ENCODE peak calls at places on chromosomes 2 and 18, in five cellular contexts. K, V, E, Q and N are unnamed samples.

GRCh38 chr2:177758591-177759371 is 313.8 kb downstream of the PDE11A start:
- DNase-seq in E (peak; percentile 8), Q (peak; percentile 51), K (no peak), V (no peak), N (no peak)

GRCh38 chr2:110755494-110756078 is 23.2 kb downstream of the ACOXL start:
- DNase-seq in Q (peak; percentile 28), E (no peak), K (no peak), V (no peak), N (no peak)

GRCh38 chr2:189232759-189233406 is 53.3 kb upstream of the COL5A2 start:
- DNase-seq in E (no peak), V (no peak), K (no peak), Q (no peak), N (no peak)

GRCh38 chr2:108959401-108959800 is 29.6 kb downstream of the EDAR start:
- DNase-seq in K (no peak), Q (no peak), V (no peak), E (no peak), N (no peak)

GRCh38 chr2:32058130-32058529 is 5.2 kb upstream of the SPAST start:
- DNase-seq in K (no peak), Q (no peak), V (no peak), E (no peak), N (no peak)

GRCh38 chr2:100262555-100263320 is 59.6 kb downstream of the LONRF2 start:
- DNase-seq in E (peak; percentile 57), Q (peak; percentile 78), K (peak; percentile 84), V (peak; percentile 60), N (peak; percentile 80)

GRCh38 chr2:46937457-46937856 is 21.9 kb upstream of the MCFD2 start:
- DNase-seq in K (no peak), V (no peak), E (no peak), Q (no peak), N (no peak)

GRCh38 chr2:113173563-113174368 is at the start of gene PSD4:
- DNase-seq in E (no peak), Q (no peak), V (peak; percentile 97), K (no peak), N (peak; percentile 37)

GRCh38 chr2:40406485-40407289 is 45.2 kb downstream of the SLC8A1 start:
- DNase-seq in E (no peak), V (no peak), Q (no peak), K (no peak), N (no peak)

GRCh38 chr2:215748446-215748845 is 264.9 kb downstream of the MREG start:
- DNase-seq in K (peak; percentile 70), V (no peak), E (no peak), Q (no peak), N (peak; percentile 19)

GRCh38 chr2:138846216-138846821 is 66.1 kb upstream of the NXPH2 start:
- DNase-seq in V (no peak), Q (peak; percentile 47), E (no peak), K (no peak), N (no peak)

GRCh38 chr2:126893153-126893552 is 5.5 kb upstream of the TEX51 start:
- DNase-seq in Q (no peak), E (no peak), V (no peak), K (no peak), N (no peak)

GRCh38 chr2:102717308-102718018 is 44.4 kb upstream of the TMEM182 start:
- DNase-seq in Q (no peak), K (no peak), E (no peak), V (no peak), N (no peak)
- TF ChIP-seq POLR2AphosphoS5 in Q (no peak), K (no peak), E (no peak), V (no peak), N (no peak)

GRCh38 chr2:174591740-174592139 is 5.9 kb downstream of the WIPF1 start:
- DNase-seq in E (no peak), V (no peak), K (no peak), Q (no peak), N (no peak)
- H3K27ac ChIP-seq in E (no peak overlapping the region), V (no peak overlapping the region), K (no peak overlapping the region), Q (peak overlapping the region; percentile 82), N (peak overlapping the region; percentile 2)

DNA sequence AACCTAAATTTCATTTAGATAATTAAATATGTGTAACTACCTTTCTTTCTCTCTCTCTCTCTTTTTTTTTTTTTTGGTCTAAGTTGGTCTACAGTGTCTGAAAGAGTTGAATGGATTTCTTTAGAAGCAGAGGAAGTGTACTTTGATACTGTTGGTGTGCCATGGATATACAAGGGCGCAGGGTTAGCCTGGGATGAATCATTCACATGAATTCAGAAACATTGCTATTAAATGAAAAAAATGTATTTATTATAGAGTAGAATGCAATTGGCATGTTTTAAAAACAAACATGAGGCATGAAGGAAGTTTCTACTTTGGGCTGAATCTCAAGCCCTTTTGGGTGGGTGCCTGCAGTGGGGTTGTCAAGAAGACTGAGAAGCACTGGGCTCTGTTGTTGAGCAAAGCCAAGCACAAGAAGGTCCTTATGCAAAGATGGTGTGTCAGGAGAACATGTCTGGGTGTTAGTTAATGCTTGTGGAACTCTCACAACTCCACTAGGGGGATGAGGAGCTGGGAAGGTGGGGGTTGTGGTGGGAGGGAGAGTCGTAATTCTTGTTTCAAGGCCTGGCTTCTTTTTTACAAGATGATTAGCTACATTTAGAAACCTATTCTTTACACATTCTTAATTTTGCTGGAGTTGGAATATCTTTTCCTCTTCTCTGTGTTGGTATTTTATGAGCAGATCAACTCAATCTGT is 57.9 kb downstream of the LYPD6 start:
- DNase-seq in Q (peak; percentile 19), E (no peak), V (no peak), K (no peak), N (no peak)
- TF ChIP-seq CTCF in Q (peak; percentile 46), E (no peak), V (no peak), K (no peak), N (no peak)

DNA sequence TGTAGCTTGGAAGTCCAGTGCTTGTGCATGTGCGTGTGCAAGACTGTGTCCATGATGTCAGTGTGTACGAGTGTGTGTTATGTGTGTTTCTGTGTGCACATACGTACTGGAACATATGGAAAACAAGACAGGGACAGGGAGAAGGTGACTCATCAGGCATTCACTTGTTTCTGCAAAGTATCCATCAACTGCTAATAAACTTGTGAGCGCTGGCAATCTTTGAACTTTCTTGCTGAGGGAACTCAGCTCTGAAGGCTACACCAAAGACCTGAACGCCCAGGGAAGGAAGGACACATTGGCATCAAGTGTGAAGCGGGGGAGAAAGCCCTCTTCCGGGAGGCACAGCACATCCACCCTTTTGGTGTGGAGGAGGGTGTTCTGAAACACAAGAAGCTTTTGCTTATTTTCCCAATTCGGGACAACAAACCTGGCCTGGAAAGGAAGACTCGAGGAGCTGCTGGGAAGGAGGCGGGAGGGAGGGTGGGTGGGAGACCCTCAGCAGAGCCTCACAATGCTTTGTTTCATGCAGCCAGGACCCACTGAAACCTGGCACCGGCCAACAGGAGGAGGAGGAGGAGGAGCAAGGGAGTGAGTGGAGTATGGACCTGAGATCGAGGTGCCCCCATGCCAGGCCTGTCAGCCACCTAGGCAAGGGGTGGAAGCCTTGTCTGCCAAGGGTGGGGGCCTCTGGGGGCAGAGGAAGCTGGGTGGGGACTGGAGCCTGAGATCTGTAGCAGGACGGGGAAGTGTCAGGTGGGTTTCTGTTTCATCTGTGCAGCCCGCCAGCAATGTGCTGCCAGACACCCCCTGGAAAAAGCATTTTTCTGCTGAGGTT is 26.8 kb downstream of the SMAD7 start:
- DNase-seq in V (no peak), E (no peak), Q (no peak), K (no peak), N (no peak)
- TF ChIP-seq POLR2AphosphoS5 in V (no peak), E (no peak), Q (peak; percentile 28), K (peak; percentile 36), N (no peak)

DNA sequence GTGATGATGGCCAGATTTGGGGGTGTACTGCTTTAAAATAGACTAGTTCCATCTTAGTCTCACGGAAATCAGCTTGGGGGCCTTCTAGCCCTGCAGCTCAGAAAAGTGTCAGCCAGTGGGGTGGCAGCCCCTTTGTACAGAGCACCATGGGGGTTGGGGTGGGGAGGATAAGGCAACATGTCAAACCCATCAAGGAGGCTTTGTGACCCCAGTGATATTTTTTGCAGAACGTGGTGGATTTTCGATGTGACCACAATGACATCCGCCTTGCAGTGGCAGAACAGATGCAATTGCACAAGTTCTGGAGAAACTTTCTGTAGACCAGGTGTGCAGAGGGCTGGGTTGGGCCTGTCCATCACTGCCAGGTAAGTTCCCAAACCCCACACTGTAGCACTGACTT is 3.0 kb upstream of the CD8A start:
- DNase-seq in V (no peak), K (no peak), E (no peak), Q (no peak), N (no peak)
- H3K27ac ChIP-seq in V (no peak overlapping the region), K (no peak overlapping the region), E (no peak overlapping the region), Q (no peak overlapping the region), N (no peak overlapping the region)

DNA sequence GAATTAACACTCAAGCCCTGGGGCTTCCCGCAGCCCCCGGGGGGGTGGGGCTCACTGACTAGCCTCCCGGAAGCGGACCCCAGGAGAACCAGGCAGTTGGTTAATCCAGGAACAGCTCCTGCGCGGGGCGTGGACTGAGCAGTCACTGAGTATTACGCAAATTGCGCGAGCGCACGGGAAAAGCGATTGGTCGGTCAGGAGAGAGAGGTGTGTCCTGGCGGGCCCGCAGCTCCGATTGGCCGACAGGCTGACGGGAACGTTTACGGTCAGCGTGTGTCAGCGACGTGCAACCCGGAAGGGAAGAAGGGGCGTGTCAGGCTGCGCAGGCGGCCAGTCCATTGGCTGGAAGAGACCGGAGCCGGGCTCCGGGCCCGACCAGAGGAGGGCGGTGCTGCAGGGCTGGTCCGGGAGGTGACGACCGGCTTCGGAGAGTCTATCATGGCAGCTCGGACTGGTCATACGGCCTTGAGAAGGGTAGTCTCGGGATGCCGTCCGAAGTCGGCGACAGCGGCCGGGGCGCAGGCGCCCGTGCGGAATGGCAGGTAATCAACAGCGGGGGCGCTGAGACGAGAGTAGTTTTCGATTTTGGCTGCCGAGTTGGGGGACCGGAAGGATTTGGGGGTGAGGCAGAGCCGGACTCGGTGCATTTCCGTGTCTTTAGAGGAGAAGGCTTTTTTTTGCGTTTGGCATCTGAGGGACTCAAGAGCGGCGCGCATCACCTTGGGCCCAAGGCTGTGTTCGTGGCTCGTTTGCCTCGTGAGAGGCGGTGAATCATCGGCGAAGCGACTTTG is at the start of gene COQ10B:
- DNase-seq in V (peak; percentile 100), E (peak; percentile 97), Q (peak; percentile 95), K (peak; percentile 100), N (peak; percentile 99)
- TF ChIP-seq CTCF in V (no peak), E (no peak), Q (peak; percentile 28), K (peak; percentile 10), N (no peak)

GRCh38 chr2:63849381-63850203 is 7.9 kb downstream of the UGP2 start:
- DNase-seq in K (no peak), V (no peak), E (no peak), Q (no peak), N (no peak)
- TF ChIP-seq POLR2AphosphoS5 in K (no peak), V (no peak), E (no peak), Q (no peak), N (no peak)

GRCh38 chr18:55478301-55478660 is 109.7 kb downstream of the TCF4 start:
- DNase-seq in E (no peak), V (no peak), K (no peak), Q (no peak), N (no peak)

GRCh38 chr18:55475916-55476315 is 112.1 kb downstream of the TCF4 start:
- DNase-seq in V (no peak), K (no peak), Q (no peak), E (no peak), N (no peak)

GRCh38 chr18:55475467-55475866 is 112.5 kb downstream of the TCF4 start:
- DNase-seq in Q (no peak), K (no peak), E (no peak), V (no peak), N (no peak)

GRCh38 chr18:55479656-55480420 is 108.2 kb downstream of the TCF4 start:
- DNase-seq in K (no peak), Q (no peak), V (no peak), E (no peak), N (no peak)

GRCh38 chr18:55477537-55478300 is 110.3 kb downstream of the TCF4 start:
- DNase-seq in K (no peak), V (peak; percentile 16), Q (no peak), E (no peak), N (no peak)
- H3K27ac ChIP-seq in K (peak overlapping the region; percentile 83), V (no peak overlapping the region), Q (peak overlapping the region; percentile 91), E (no peak overlapping the region), N (peak overlapping the region; percentile 86)

GRCh38 chr2:207458582-207458981 is 71.2 kb upstream of the CREB1 start:
- DNase-seq in K (no peak), E (no peak), Q (no peak), V (no peak), N (no peak)
- TF ChIP-seq CTCF in K (no peak), E (no peak), Q (no peak), V (no peak), N (no peak)